ENCODE peak calls at places on chromosomes 12 and 14, in six cellular contexts. X, Q, P, M, D and C are unnamed samples.

GRCh38 chr12:126534495-126534894 is 1469.3 kb downstream of the AACS start:
- DNase-seq in X (no peak), Q (no peak), P (no peak), M (no peak), D (no peak), C (no peak)

GRCh38 chr14:70741482-70741881 is 67.8 kb downstream of the MAP3K9 start:
- DNase-seq in X (no peak), Q (no peak), P (no peak), M (no peak), D (no peak), C (no peak)

GRCh38 chr12:47825239-47825639 is 5.5 kb upstream of the HDAC7 start:
- DNase-seq in X (no peak), Q (no peak), P (peak), M (no peak), D (no peak), C (no peak)

GRCh38 chr12:127284870-127285431 is 982.0 kb upstream of the TMEM132C start:
- DNase-seq in X (no peak), Q (no peak), P (no peak), M (no peak), D (peak), C (no peak)

GRCh38 chr14:32507029-32507984 is 178.2 kb downstream of the AKAP6 start:
- DNase-seq in X (no peak), Q (no peak), P (no peak), M (no peak), D (peak), C (no peak)

GRCh38 chr14:22500525-22500924 is 88.5 kb downstream of the DAD1 start:
- DNase-seq in X (no peak), Q (no peak), P (no peak), M (no peak), D (no peak), C (no peak)

GRCh38 chr12:14868916-14869315 is 16.7 kb downstream of the MGP start:
- DNase-seq in X (no peak), Q (no peak), P (no peak), M (no peak), D (peak), C (no peak)

GRCh38 chr14:101862177-101862576 is 100.7 kb downstream of the PPP2R5C start:
- DNase-seq in X (no peak), Q (no peak), P (no peak), M (no peak), D (no peak), C (no peak)

GRCh38 chr14:55348766-55349453 is 62.7 kb downstream of the ATG14 start:
- DNase-seq in X (no peak), Q (no peak), P (no peak), M (no peak), D (peak), C (no peak)

GRCh38 chr12:120439646-120440247 is 1.8 kb downstream of the COX6A1 start:
- DNase-seq in X (peak), Q (peak), P (peak), M (no peak), D (peak), C (peak)

GRCh38 chr12:120438495-120439198 is 734 bp downstream of the COX6A1 start:
- DNase-seq in X (no peak), Q (no peak), P (no peak), M (no peak), D (no peak), C (no peak)

GRCh38 chr12:120432772-120433525 is 5.0 kb upstream of the COX6A1 start:
- DNase-seq in X (no peak), Q (no peak), P (no peak), M (no peak), D (no peak), C (no peak)

DNA sequence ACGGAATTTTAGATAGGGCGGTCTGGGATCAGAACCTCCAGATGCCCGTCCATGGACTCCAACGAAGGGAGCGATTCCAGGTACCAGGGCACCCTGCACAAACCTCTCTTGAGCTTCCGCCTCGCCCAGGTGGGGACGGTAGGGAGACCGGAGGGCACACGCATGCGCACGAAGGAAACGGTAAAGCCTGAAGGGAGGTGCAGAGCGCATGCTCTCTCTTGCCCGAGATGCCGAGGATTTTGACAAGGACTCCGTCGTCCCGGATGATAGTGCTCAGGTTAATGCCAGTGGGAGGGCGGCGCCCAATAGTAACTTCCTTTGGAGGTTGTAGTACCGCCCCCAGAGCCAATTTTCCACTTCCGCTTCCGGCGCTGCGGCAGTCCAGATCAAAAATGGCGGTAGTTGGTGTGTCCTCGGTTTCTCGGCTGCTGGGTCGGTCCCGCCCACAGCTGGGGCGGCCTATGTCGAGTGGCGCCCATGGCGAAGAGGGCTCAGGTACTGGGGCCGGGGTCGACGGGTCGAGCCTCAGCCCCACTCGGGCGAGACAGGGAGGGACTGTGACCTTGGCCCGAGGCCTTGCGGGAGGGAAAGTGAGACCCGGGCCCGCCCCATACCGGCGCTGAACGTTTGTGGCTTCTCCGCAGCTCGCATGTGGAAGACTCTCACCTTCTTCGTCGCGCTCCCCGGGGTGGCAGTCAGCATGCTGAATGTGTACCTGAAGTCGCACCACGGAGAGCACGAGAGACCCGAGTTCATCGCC is at the start of gene COX6A1:
- DNase-seq in X (peak), Q (peak), P (peak), M (peak), D (peak), C (peak)
- TF ChIP-seq CTCF in X (no peak), Q (peak), P (no peak), M (no peak), D (no peak), C (no peak)

GRCh38 chr12:103965590-103966407 is at the start of gene TDG:
- DNase-seq in X (peak), Q (peak), P (peak), M (peak), D (peak), C (peak)
- TF ChIP-seq CTCF in X (peak), Q (peak), P (peak), M (peak), D (no peak), C (no peak)

DNA sequence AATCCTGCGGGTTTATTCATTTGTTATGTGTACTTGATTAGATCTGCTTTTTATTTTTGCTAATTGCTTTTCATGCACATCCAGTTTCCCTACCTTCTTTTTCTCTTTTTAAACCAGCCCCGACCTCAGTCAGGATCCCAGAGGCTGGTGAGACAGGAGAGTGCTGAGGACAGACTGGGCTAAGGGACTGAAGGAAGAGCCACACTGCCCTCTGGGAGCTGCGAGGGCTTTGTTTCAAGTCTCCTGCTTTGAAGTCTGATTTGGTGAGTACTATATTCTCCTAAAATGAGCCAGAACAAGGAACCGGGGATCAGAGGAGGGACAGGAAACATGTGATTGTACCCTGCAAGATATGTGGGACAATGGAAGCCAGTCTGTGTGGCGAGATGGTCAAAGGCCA is 23.9 kb downstream of the PRICKLE1 start:
- DNase-seq in X (peak), Q (no peak), P (no peak), M (no peak), D (no peak), C (no peak)
- TF ChIP-seq CTCF in X (peak), Q (no peak), P (peak), M (no peak), D (no peak), C (no peak)

GRCh38 chr12:107131832-107132616 is 38.7 kb upstream of the CRY1 start:
- DNase-seq in X (peak), Q (peak), P (no peak), M (no peak), D (peak), C (no peak)

GRCh38 chr12:107133462-107133861 is 40.1 kb upstream of the CRY1 start:
- DNase-seq in X (no peak), Q (no peak), P (no peak), M (no peak), D (no peak), C (no peak)

GRCh38 chr12:107135177-107135576 is 41.8 kb upstream of the CRY1 start:
- DNase-seq in X (no peak), Q (no peak), P (no peak), M (no peak), D (no peak), C (no peak)

GRCh38 chr12:107130830-107131760 is 37.7 kb upstream of the CRY1 start:
- DNase-seq in X (no peak), Q (no peak), P (no peak), M (no peak), D (no peak), C (no peak)

DNA sequence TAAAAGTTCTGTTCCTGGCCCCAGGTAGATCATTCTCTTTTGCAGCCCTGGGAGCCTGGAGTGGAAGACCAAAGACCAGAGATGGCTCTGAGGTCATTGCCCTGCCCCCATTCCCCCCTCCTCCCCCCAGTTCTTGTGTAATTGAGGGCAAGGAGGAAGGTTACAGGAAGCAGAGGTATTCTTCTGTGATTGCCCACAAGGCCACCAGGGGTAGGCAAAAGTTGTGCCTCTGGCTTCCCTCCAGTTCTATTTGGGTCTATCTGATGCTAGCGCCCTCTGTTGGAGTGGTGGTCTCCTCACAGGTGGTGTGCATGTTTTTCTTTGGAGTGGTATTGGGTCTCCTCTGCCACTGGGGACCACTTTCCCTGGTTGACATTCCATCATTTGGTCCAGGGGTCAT is 41.2 kb upstream of the CRY1 start:
- DNase-seq in X (peak), Q (no peak), P (no peak), M (no peak), D (no peak), C (no peak)
- TF ChIP-seq CTCF in X (peak), Q (peak), P (no peak), M (no peak), D (peak), C (peak)

GRCh38 chr12:131829795-131830334 is 1.7 kb downstream of the MMP17 start:
- DNase-seq in X (peak), Q (no peak), P (no peak), M (no peak), D (no peak), C (peak)
- TF ChIP-seq CTCF in X (no peak), Q (no peak), P (no peak), M (no peak), D (no peak), C (no peak)

GRCh38 chr12:53987748-53988147 is 2.8 kb downstream of the HOXC10 start:
- DNase-seq in X (no peak), Q (no peak), P (no peak), M (no peak), D (no peak), C (no peak)

GRCh38 chr12:53991077-53991460 is 6.1 kb downstream of the HOXC10 start:
- DNase-seq in X (no peak), Q (no peak), P (no peak), M (no peak), D (peak), C (no peak)

GRCh38 chr12:53990311-53991076 is 5.5 kb downstream of the HOXC10 start:
- DNase-seq in X (no peak), Q (no peak), P (no peak), M (no peak), D (no peak), C (no peak)

GRCh38 chr12:53988519-53989226 is 3.7 kb downstream of the HOXC10 start:
- DNase-seq in X (no peak), Q (no peak), P (no peak), M (no peak), D (no peak), C (no peak)

DNA sequence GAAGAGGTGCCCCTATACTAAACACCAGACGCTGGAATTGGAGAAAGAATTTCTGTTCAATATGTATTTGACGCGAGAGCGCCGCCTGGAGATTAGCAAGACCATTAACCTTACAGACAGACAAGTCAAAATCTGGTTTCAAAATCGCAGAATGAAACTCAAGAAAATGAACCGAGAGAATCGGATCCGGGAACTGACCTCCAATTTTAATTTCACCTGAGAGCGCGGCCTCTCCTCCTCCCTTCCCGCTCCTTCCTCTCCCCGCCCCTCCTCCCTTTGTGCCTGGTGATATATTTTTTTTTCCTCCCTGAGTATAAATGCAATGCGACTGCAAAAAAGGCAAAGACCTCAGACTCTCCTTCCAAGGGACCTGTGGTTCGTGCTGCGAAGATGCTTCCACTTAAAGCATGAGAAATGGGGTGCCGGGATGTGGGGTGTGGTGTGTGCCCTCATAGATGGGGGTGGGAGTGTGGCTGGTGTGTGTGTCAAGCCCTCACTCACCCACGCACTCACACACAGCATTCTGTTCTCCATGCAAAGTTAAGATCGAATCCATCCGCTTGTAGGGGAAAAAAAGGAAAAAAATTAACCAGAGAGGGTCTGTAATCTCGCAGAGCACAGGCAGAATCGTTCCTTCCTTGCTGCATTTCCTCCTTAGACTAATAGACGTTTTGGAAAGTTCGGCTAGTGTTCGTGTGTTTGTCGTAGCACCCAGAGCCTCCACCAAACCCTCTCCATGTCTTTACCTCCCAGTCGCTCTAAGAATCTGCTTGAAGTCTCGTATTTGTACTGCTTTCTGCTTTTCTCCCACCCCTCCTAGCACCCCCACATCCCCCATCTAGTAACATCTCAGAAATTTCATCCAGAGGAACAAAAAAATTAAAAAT is 4.5 kb downstream of the HOXC10 start:
- DNase-seq in X (peak), Q (no peak), P (no peak), M (no peak), D (peak), C (no peak)
- TF ChIP-seq CTCF in X (peak), Q (peak), P (peak), M (peak), D (peak), C (peak)

GRCh38 chr14:94412671-94413638 is 24.6 kb upstream of the SERPINA1 start:
- DNase-seq in X (no peak), Q (no peak), P (no peak), M (no peak), D (peak), C (no peak)
- TF ChIP-seq CTCF in X (peak), Q (peak), P (no peak), M (no peak), D (peak), C (no peak)

GRCh38 chr12:71938728-71939385 is at the start of gene TPH2:
- DNase-seq in X (peak), Q (peak), P (peak), M (no peak), D (peak), C (peak)
- TF ChIP-seq CTCF in X (peak), Q (peak), P (peak), M (no peak), D (peak), C (peak)

GRCh38 chr14:66315098-66315497 is 171.1 kb upstream of the CCDC196 start:
- DNase-seq in X (no peak), Q (no peak), P (no peak), M (no peak), D (no peak), C (no peak)
- TF ChIP-seq CTCF in X (no peak), Q (no peak), P (no peak), M (no peak), D (no peak), C (no peak)